ENCODE peak calls at places on chromosome 19, in nine cellular contexts. R, W, Y, M, A, S, G, H and V are unnamed samples.

GRCh38 chr19:41866284-41866683 is 6.2 kb downstream of the RPS19 start:
- DNase-seq in S (no peak), W (no peak), M (peak; percentile 29), H (no peak), Y (no peak), G (no peak), A (no peak), R (peak; percentile 33), V (no peak)

GRCh38 chr19:33438016-33438671 is 64.6 kb downstream of the CEBPG start:
- DNase-seq in Y (peak; percentile 63), R (peak; percentile 64), G (peak; percentile 34), S (no peak), W (no peak), A (peak; percentile 17), M (peak; percentile 52), H (no peak), V (peak; percentile 35)

GRCh38 chr19:46416077-46416709 is 2.8 kb upstream of the CCDC8 start:
- DNase-seq in Y (peak; percentile 97), A (peak; percentile 79), W (peak; percentile 97), M (peak; percentile 97), R (peak; percentile 83), G (peak; percentile 98), H (peak; percentile 67), S (peak; percentile 58), V (peak; percentile 94)

GRCh38 chr19:54339646-54340358 is 840 bp upstream of the LILRA4 start:
- DNase-seq in M (no peak), G (no peak), W (no peak), A (no peak), S (no peak), H (no peak), R (no peak), Y (no peak), V (no peak)

GRCh38 chr19:58396691-58397532 is 1.5 kb downstream of the RNF225 start:
- DNase-seq in R (no peak), G (no peak), W (no peak), Y (no peak), M (peak; percentile 77), A (no peak), S (no peak), H (no peak), V (peak; percentile 50)

GRCh38 chr19:3272532-3272931 is 48.1 kb downstream of the CELF5 start:
- DNase-seq in G (no peak), R (no peak), M (no peak), Y (no peak), W (no peak), A (no peak), H (no peak), S (no peak), V (no peak)

GRCh38 chr19:48196321-48196761 is 25.9 kb downstream of the ZSWIM9 start:
- DNase-seq in W (no peak), M (peak; percentile 41), Y (peak; percentile 72), G (no peak), A (no peak), H (no peak), S (no peak), R (no peak), V (peak; percentile 62)

GRCh38 chr19:6381030-6381750 is 5.5 kb upstream of the PSPN start:
- DNase-seq in M (peak; percentile 56), Y (no peak), R (no peak), H (no peak), A (no peak), G (no peak), S (no peak), W (no peak), V (peak; percentile 48)

GRCh38 chr19:53463263-53463662 is 4.3 kb upstream of the ZNF813 start:
- DNase-seq in S (no peak), W (no peak), H (peak; percentile 5), M (peak; percentile 98), A (peak; percentile 2), Y (peak; percentile 83), G (peak; percentile 64), R (no peak), V (peak; percentile 88)

GRCh38 chr19:3065675-3066357 is 3.5 kb upstream of the TLE5 start:
- DNase-seq in S (no peak), Y (no peak), W (peak; percentile 70), R (peak; percentile 89), H (no peak), A (no peak), M (peak; percentile 66), G (no peak), V (no peak)

GRCh38 chr19:55066107-55066709 is 3.3 kb upstream of the RDH13 start:
- DNase-seq in G (peak; percentile 37), S (no peak), W (no peak), M (peak; percentile 64), Y (no peak), H (no peak), A (no peak), R (no peak), V (no peak)

GRCh38 chr19:56132316-56132822 is 8.7 kb upstream of the ZNF444 start:
- DNase-seq in Y (no peak), W (peak; percentile 42), H (peak; percentile 39), M (no peak), G (peak; percentile 39), S (no peak), A (peak; percentile 82), R (no peak), V (no peak)
- H3K4me3 ChIP-seq in Y (no peak overlapping the region), W (no peak overlapping the region), H (no peak overlapping the region), M (no peak overlapping the region), G (no peak overlapping the region), S (no peak overlapping the region), A (peak overlapping the region; percentile 14), R (no peak overlapping the region), V (no peak overlapping the region)

GRCh38 chr19:17468302-17469091 is 1.8 kb upstream of the SLC27A1 start:
- DNase-seq in A (peak; percentile 47), H (no peak), Y (no peak), W (no peak), G (peak; percentile 70), R (peak; percentile 76), M (peak; percentile 35), S (peak; percentile 53), V (peak; percentile 84)
- H3K4me3 ChIP-seq in A (peak overlapping the region; percentile 59), H (peak overlapping the region; percentile 67), Y (no peak overlapping the region), W (no peak overlapping the region), G (peak overlapping the region; percentile 57), R (peak overlapping the region; percentile 76), M (peak overlapping the region; percentile 58), S (peak overlapping the region; percentile 74), V (peak overlapping the region; percentile 76)

DNA sequence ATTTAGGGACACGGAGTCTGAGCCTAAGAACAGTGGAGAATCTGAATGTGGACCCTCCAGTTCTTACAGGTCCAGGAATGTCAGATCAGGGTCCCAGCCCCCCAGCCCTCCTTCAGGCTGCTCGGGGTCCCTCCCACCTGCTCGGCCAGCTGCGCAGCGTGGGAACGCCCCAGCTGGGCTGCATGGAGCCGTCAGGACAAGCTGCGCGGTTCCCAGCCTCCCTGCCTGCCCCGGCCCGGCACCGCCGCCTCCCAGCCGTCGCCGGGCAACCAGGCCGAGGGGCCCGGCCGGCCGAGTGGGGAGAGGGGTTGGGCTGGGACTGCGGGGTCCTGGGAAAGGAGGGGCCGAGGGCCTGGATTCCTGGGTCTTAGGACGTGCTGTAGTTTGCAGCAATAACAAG is 710 bp upstream of the KIRREL2 start:
- DNase-seq in A (no peak), M (peak; percentile 94), Y (no peak), R (no peak), S (no peak), W (peak; percentile 32), H (no peak), G (no peak), V (no peak)
- H3K4me3 ChIP-seq in A (no peak overlapping the region), M (peak overlapping the region; percentile 61), Y (no peak overlapping the region), R (no peak overlapping the region), S (no peak overlapping the region), W (no peak overlapping the region), H (no peak overlapping the region), G (no peak overlapping the region), V (no peak overlapping the region)

GRCh38 chr19:18452386-18452785 is 14.5 kb upstream of the ISYNA1 start:
- DNase-seq in W (no peak), M (no peak), G (peak; percentile 40), H (no peak), R (no peak), Y (no peak), S (no peak), A (no peak), V (no peak)

GRCh38 chr19:18450934-18451836 is 13.3 kb upstream of the ISYNA1 start:
- DNase-seq in A (peak; percentile 74), M (peak; percentile 96), H (no peak), Y (peak; percentile 96), W (peak; percentile 89), R (peak; percentile 95), S (peak; percentile 89), G (peak; percentile 86), V (peak; percentile 84)

GRCh38 chr19:18446811-18447359 is 9.0 kb upstream of the ISYNA1 start:
- DNase-seq in S (no peak), H (no peak), A (no peak), M (no peak), G (no peak), R (no peak), Y (no peak), W (no peak), V (peak; percentile 46)

GRCh38 chr19:18450021-18450933 is 12.3 kb upstream of the ISYNA1 start:
- DNase-seq in G (no peak), A (no peak), S (no peak), R (no peak), Y (no peak), W (no peak), H (no peak), M (no peak), V (peak; percentile 61)

GRCh38 chr19:18449552-18449951 is 11.6 kb upstream of the ISYNA1 start:
- DNase-seq in H (no peak), S (no peak), G (no peak), M (no peak), A (no peak), R (no peak), W (no peak), Y (no peak), V (no peak)
- H3K4me3 ChIP-seq in H (no peak overlapping the region), S (no peak overlapping the region), G (no peak overlapping the region), M (no peak overlapping the region), A (no peak overlapping the region), R (no peak overlapping the region), W (no peak overlapping the region), Y (no peak overlapping the region), V (no peak overlapping the region)

DNA sequence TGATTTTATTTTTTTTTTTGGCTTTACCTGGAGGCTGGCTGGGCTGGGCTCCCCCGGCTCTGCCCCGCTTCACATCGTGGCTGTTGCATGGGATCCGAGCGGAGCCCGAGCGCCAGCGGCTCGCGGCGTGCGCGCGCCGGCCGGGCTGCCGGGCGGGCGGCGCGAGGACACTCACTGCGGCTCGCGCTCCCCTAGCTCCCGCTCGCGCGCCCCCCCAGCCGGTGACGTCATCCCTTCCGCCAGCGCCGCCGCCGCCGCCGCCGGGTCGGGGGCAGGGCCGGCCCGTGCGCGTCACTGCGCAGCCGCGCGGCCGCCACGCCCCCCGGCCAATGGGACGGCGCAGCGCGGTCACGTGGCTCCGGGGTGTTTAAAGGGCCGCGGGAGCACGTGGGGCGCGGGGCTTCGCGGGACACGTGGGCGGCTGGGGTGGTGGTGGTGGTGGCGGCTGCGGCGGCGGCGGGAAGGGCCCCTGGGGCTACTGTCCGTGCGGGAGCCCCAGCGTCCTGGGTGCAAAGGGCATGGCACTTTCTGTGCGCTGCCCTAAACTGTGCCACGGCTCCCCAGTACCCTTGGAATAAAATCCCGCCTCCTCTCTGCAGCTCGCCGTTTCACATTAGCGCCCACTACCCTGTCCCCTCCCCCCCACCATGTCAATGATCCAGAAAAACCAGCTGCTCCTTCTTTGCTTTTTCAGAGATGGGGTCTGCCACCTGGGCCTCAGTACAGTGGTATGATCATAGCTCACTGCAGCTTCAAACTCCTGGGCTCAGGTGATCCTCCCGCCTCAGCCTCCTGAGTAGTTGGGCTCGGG is at the start of gene PTPRS:
- DNase-seq in M (peak; percentile 99), A (peak; percentile 60), G (peak; percentile 94), Y (peak; percentile 95), W (peak; percentile 93), S (peak; percentile 38), H (peak; percentile 32), R (peak; percentile 82), V (peak; percentile 89)
- H3K4me3 ChIP-seq in M (peak within 1 kb of the TSS; percentile 81), A (peak within 1 kb of the TSS; percentile 73), G (peak within 1 kb of the TSS; percentile 60), Y (peak within 1 kb of the TSS; percentile 77), W (peak within 1 kb of the TSS; percentile 79), S (peak within 1 kb of the TSS; percentile 55), H (peak within 1 kb of the TSS; percentile 70), R (peak within 1 kb of the TSS; percentile 47), V (peak within 1 kb of the TSS; percentile 86)